ENCODE peak calls at places on chromosomes 5 and 9, in eight cellular contexts. U is HTR-8/SVneo; M is choroid plexus epithelial cell; A is neuronal stem cell; Z is stimulated activated CD8-positive, alpha-beta memory T cell treated with anti-CD3 and anti-CD28 coated beads, Interleukin-4, amount 100 ng/mL, for 1 hour; W is GM12892; L is left lobe of liver; Q is fibroblast of lung. O is an unnamed sample.

GRCh38 chr5:156497816-156498215 is 170.9 kb downstream of the SGCD start:
- DNase-seq in Q (no peak), L (no peak), A (peak), M (no peak), U (no peak), Z (no peak), W (no peak), O (no peak)

GRCh38 chr9:135962696-135963307 is 1.6 kb upstream of the UBAC1 start:
- DNase-seq in W (no peak), L (no peak), Q (no peak), U (no peak), Z (no peak), M (no peak), A (no peak), O (no peak)

GRCh38 chr5:59660737-59661136 is 232.8 kb downstream of the PDE4D start:
- DNase-seq in U (no peak), W (no peak), M (peak), L (no peak), A (no peak), Q (peak), Z (no peak), O (no peak)

GRCh38 chr5:177445052-177446016 is 1.3 kb upstream of the PRR7 start:
- DNase-seq in Q (no peak), Z (no peak), W (no peak), M (no peak), A (no peak), U (no peak), L (no peak), O (no peak)

GRCh38 chr9:125748511-125749099 is 1.4 kb downstream of the PBX3 start:
- DNase-seq in A (no peak), U (no peak), Z (no peak), L (peak), Q (no peak), M (peak), W (no peak), O (no peak)

GRCh38 chr9:129383415-129384088 is 205.5 kb upstream of the IER5L start:
- DNase-seq in L (peak), Q (peak), U (no peak), A (peak), Z (peak), M (peak), W (peak), O (no peak)

GRCh38 chr9:128940946-128941755 is 6.3 kb downstream of the DOLK start:
- DNase-seq in W (no peak), M (no peak), U (no peak), L (no peak), A (no peak), Z (no peak), Q (no peak), O (no peak)

GRCh38 chr5:101102506-101102905 is 199.4 kb upstream of the ST8SIA4 start:
- DNase-seq in M (no peak), A (no peak), U (no peak), Q (no peak), Z (no peak), L (no peak), W (no peak), O (no peak)

GRCh38 chr5:115898656-115899055 is 56.9 kb downstream of the AP3S1 start:
- DNase-seq in W (no peak), A (no peak), Q (no peak), M (peak), U (no peak), Z (no peak), L (no peak), O (no peak)

GRCh38 chr9:136665111-136665703 is 2.5 kb downstream of the EGFL7 start:
- DNase-seq in W (peak), L (no peak), Z (no peak), M (no peak), A (peak), Q (no peak), U (no peak), O (no peak)

GRCh38 chr5:126527892-126528291 is 67.1 kb downstream of the ALDH7A1 start:
- DNase-seq in Z (no peak), L (no peak), W (no peak), Q (peak), M (peak), U (peak), A (no peak), O (no peak)

GRCh38 chr5:50352390-50352789 is 88.7 kb downstream of the EMB start:
- DNase-seq in Q (no peak), L (no peak), M (no peak), Z (no peak), A (no peak), W (no peak), U (no peak), O (no peak)

GRCh38 chr5:140632366-140633080 is 452 bp downstream of the CD14 start:
- DNase-seq in Q (peak), W (peak), Z (no peak), U (no peak), M (peak), A (no peak), L (peak), O (no peak)

GRCh38 chr5:167244583-167244982 is 1046.9 kb upstream of the WWC1 start:
- DNase-seq in Q (peak), A (peak), Z (no peak), M (peak), L (no peak), W (no peak), U (peak), O (no peak)

GRCh38 chr5:1445313-1445894 is at the start of gene SLC6A3:
- DNase-seq in L (no peak), Z (no peak), M (peak), W (no peak), U (no peak), A (peak), Q (no peak), O (no peak)

GRCh38 chr9:98031935-98032334 is 24.6 kb upstream of the NANS start:
- DNase-seq in L (no peak), U (no peak), A (no peak), Q (peak), W (no peak), M (peak), Z (no peak), O (no peak)

GRCh38 chr9:132894343-132894742 is 15.6 kb downstream of the SPACA9 start:
- DNase-seq in M (no peak), Q (no peak), A (no peak), U (no peak), Z (no peak), W (no peak), L (no peak), O (no peak)

GRCh38 chr9:38408719-38409118 is 15.5 kb downstream of the IGFBPL1 start:
- DNase-seq in U (no peak), M (no peak), Q (no peak), W (no peak), Z (no peak), L (no peak), A (no peak), O (no peak)

GRCh38 chr9:31715250-31715649 is 669.2 kb upstream of the ACO1 start:
- DNase-seq in U (no peak), L (no peak), A (no peak), Z (no peak), Q (no peak), M (peak), W (no peak), O (no peak)

GRCh38 chr9:127518091-127518856 is 67.0 kb downstream of the LRSAM1 start:
- DNase-seq in W (no peak), L (no peak), Q (no peak), U (no peak), A (no peak), M (no peak), Z (no peak), O (no peak)

GRCh38 chr5:176188085-176188484 is 50.1 kb upstream of the SIMC1 start:
- DNase-seq in Z (no peak), W (no peak), M (no peak), Q (no peak), A (no peak), U (no peak), L (no peak), O (peak)

GRCh38 chr5:113166710-113167366 is 190.2 kb downstream of the DCP2 start:
- DNase-seq in Q (peak), A (no peak), Z (no peak), U (no peak), M (peak), W (no peak), L (no peak), O (no peak)

GRCh38 chr5:12522116-12522515 is 617.9 kb upstream of the CTNND2 start:
- DNase-seq in Z (no peak), Q (no peak), A (no peak), U (peak), W (no peak), M (no peak), L (no peak), O (no peak)

GRCh38 chr5:34913072-34913471 is 2.2 kb downstream of the RAD1 start:
- DNase-seq in Q (peak), Z (no peak), M (peak), W (no peak), A (no peak), L (no peak), U (no peak), O (no peak)

GRCh38 chr5:172187118-172188032 is 649 bp downstream of the STK10 start:
- DNase-seq in U (peak), Q (peak), A (peak), W (peak), M (peak), L (peak), Z (no peak), O (no peak)

GRCh38 chr9:36189978-36190377 is 743 bp upstream of the CLTA start:
- DNase-seq in Z (no peak), U (no peak), Q (no peak), A (no peak), M (no peak), W (no peak), L (no peak), O (no peak)

GRCh38 chr5:133520991-133521706 is 91.2 kb downstream of the FSTL4 start:
- DNase-seq in Q (no peak), A (no peak), U (no peak), W (no peak), Z (no peak), M (no peak), L (no peak), O (peak)

GRCh38 chr9:98962181-98962560 is 18.5 kb downstream of the COL15A1 start:
- DNase-seq in Q (peak), U (no peak), L (no peak), W (no peak), A (no peak), M (no peak), Z (no peak), O (no peak)

GRCh38 chr9:116081437-116082110 is 72.0 kb upstream of the PAPPA start:
- DNase-seq in M (no peak), Q (peak), A (no peak), W (no peak), U (no peak), L (no peak), Z (no peak), O (no peak)

GRCh38 chr5:172592881-172593280 is 48.2 kb upstream of the NEURL1B start:
- DNase-seq in Q (no peak), W (no peak), M (no peak), U (no peak), A (no peak), L (no peak), Z (no peak), O (no peak)

GRCh38 chr9:14880951-14881465 is 29.2 kb downstream of the FREM1 start:
- DNase-seq in U (no peak), M (no peak), Q (no peak), W (no peak), Z (no peak), A (no peak), L (no peak), O (no peak)